ENCODE peak calls at places on chromosomes 13 and 19, in six cellular contexts. I, G, Y, X, N and W are unnamed samples.

GRCh38 chr19:42168206-42168605 is 36.0 kb upstream of the POU2F2 start:
- DNase-seq in G (no peak), X (no peak), Y (no peak), I (no peak), N (no peak), W (peak; percentile 32)

GRCh38 chr19:38044267-38045111 is 137.5 kb downstream of the SIPA1L3 start:
- DNase-seq in G (no peak), N (peak; percentile 63), Y (no peak), X (peak; percentile 26), I (no peak), W (no peak)

GRCh38 chr13:77019756-77020155 is 7.2 kb downstream of the FBXL3 start:
- DNase-seq in N (no peak), Y (no peak), I (no peak), X (no peak), G (no peak), W (no peak)

GRCh38 chr13:48600374-48601364 is 53.1 kb upstream of the CYSLTR2 start:
- DNase-seq in X (no peak), Y (peak; percentile 16), N (peak; percentile 49), G (no peak), I (no peak), W (peak; percentile 49)

GRCh38 chr13:96093296-96094006 is 3.5 kb downstream of the HS6ST3 start:
- DNase-seq in Y (no peak), X (no peak), I (no peak), N (peak; percentile 42), G (no peak), W (no peak)

GRCh38 chr13:29436291-29436690 is 159.2 kb downstream of the SLC7A1 start:
- DNase-seq in X (peak; percentile 67), G (no peak), I (no peak), Y (no peak), N (peak; percentile 85), W (peak; percentile 86)

GRCh38 chr19:40607898-40608621 is 6.9 kb downstream of the LTBP4 start:
- DNase-seq in N (no peak), G (no peak), I (no peak), X (no peak), Y (no peak), W (no peak)

GRCh38 chr13:44618326-44618725 is 42.2 kb upstream of the TSC22D1 start:
- DNase-seq in X (no peak), Y (no peak), G (no peak), N (peak; percentile 9), I (no peak), W (no peak)

GRCh38 chr13:21739771-21740170 is 68.9 kb downstream of the FGF9 start:
- DNase-seq in I (no peak), Y (no peak), N (no peak), X (no peak), G (no peak), W (no peak)

GRCh38 chr19:7550987-7551761 is 15.7 kb downstream of the PNPLA6 start:
- DNase-seq in I (no peak), Y (no peak), X (peak; percentile 66), G (no peak), N (peak; percentile 38), W (peak; percentile 9)

GRCh38 chr19:12837225-12837624 is 1.1 kb upstream of the MAST1 start:
- DNase-seq in X (peak; percentile 79), G (no peak), I (no peak), Y (no peak), N (no peak), W (no peak)

GRCh38 chr19:29483944-29484581 is 41.7 kb upstream of the VSTM2B start:
- DNase-seq in Y (no peak), I (no peak), G (no peak), N (no peak), X (no peak), W (no peak)

GRCh38 chr13:47033216-47033615 is 136.4 kb upstream of the HTR2A start:
- DNase-seq in N (peak; percentile 62), G (no peak), X (no peak), I (no peak), Y (no peak), W (peak; percentile 10)

GRCh38 chr13:34617684-34618083 is 324.4 kb upstream of the NBEA start:
- DNase-seq in Y (no peak), N (no peak), X (no peak), G (no peak), I (no peak), W (no peak)

GRCh38 chr19:18648971-18649310 is 12.1 kb downstream of the KLHL26 start:
- DNase-seq in Y (no peak), N (no peak), I (no peak), G (no peak), X (no peak), W (no peak)

GRCh38 chr19:2624537-2625091 is 77.9 kb downstream of the GNG7 start:
- DNase-seq in I (no peak), N (no peak), X (no peak), G (no peak), Y (no peak), W (no peak)

GRCh38 chr19:41328157-41328817 is 18.3 kb downstream of the CCDC97 start:
- DNase-seq in I (no peak), Y (no peak), X (no peak), N (peak; percentile 21), G (no peak), W (no peak)

GRCh38 chr19:11538232-11539036 is at the start of gene CNN1:
- DNase-seq in I (peak; percentile 75), G (no peak), X (no peak), N (peak; percentile 60), Y (peak; percentile 74), W (no peak)

GRCh38 chr19:43496960-43497359 is 7.6 kb downstream of the PHLDB3 start:
- DNase-seq in I (no peak), N (no peak), X (no peak), G (no peak), Y (no peak), W (no peak)

GRCh38 chr19:14475251-14476073 is at the start of gene PTGER1:
- DNase-seq in G (no peak), X (no peak), Y (no peak), I (no peak), N (peak; percentile 45), W (peak; percentile 31)

GRCh38 chr13:46721054-46721453 is 75.9 kb downstream of the ESD start:
- DNase-seq in I (no peak), G (peak; percentile 9), Y (peak; percentile 16), N (peak; percentile 69), X (peak; percentile 20), W (peak; percentile 11)

GRCh38 chr13:32443111-32443510 is 15.2 kb upstream of the N4BP2L1 start:
- DNase-seq in N (peak; percentile 44), I (no peak), G (no peak), X (no peak), Y (no peak), W (no peak)

GRCh38 chr13:44437356-44438233 is 64.0 kb downstream of the SERP2 start:
- DNase-seq in G (no peak), N (peak; percentile 73), X (no peak), I (no peak), Y (no peak), W (peak; percentile 48)

GRCh38 chr13:99320693-99321481 is 13.7 kb upstream of the GPR183 start:
- DNase-seq in I (no peak), Y (peak; percentile 44), X (peak; percentile 34), N (peak; percentile 96), G (no peak), W (peak; percentile 81)

GRCh38 chr19:8638078-8638619 is 7.7 kb downstream of the NFILZ start:
- DNase-seq in X (no peak), I (no peak), Y (no peak), N (peak; percentile 37), G (no peak), W (no peak)

GRCh38 chr19:1221141-1221903 is 15.7 kb downstream of the STK11 start:
- DNase-seq in Y (no peak), G (no peak), X (no peak), N (peak; percentile 58), I (no peak), W (no peak)

GRCh38 chr19:53824134-53824611 is at the start of gene NLRP12:
- DNase-seq in I (no peak), X (no peak), Y (no peak), G (no peak), N (no peak), W (no peak)

GRCh38 chr19:11251650-11252314 is 10.5 kb downstream of the DOCK6 start:
- DNase-seq in G (no peak), Y (no peak), I (no peak), N (no peak), X (no peak), W (no peak)

GRCh38 chr13:112103260-112103843 is 36.4 kb downstream of the SOX1 start:
- DNase-seq in I (no peak), X (no peak), Y (no peak), G (no peak), N (no peak), W (no peak)

GRCh38 chr19:21698215-21698614 is 69.2 kb downstream of the ZNF100 start:
- DNase-seq in G (no peak), X (no peak), Y (no peak), N (peak; percentile 42), I (no peak), W (peak; percentile 18)

GRCh38 chr13:46605824-46606554 is 53.0 kb downstream of the LRCH1 start:
- DNase-seq in X (no peak), I (no peak), Y (no peak), G (no peak), N (no peak), W (no peak)

GRCh38 chr19:28351761-28352160 is 861.2 kb downstream of the UQCRFS1 start:
- DNase-seq in Y (no peak), N (peak; percentile 11), G (no peak), X (no peak), I (no peak), W (peak; percentile 20)

GRCh38 chr13:29849731-29850212 is 645 bp downstream of the UBL3 start:
- DNase-seq in N (peak; percentile 72), I (no peak), Y (no peak), X (peak; percentile 70), G (no peak), W (peak; percentile 69)

GRCh38 chr13:93867481-93867880 is 612.0 kb downstream of the DCT start:
- DNase-seq in X (no peak), G (no peak), I (no peak), N (no peak), Y (peak; percentile 81), W (no peak)

GRCh38 chr19:36072081-36072480 is 17.4 kb downstream of the WDR62 start:
- DNase-seq in I (no peak), Y (no peak), G (no peak), X (no peak), N (no peak), W (no peak)